ENCODE peak calls at places on chromosomes 12 and 14, in five cellular contexts. U is prostate gland, P is PC-3, T is stomach, O is lung. F is an unnamed sample. For H3K4me1, the result is how much of the 10 kb centered on the place peaks cover.

GRCh38 chr12:113860950-113861349 is 105.2 kb downstream of the RBM19 start:
- DNase-seq in U (no peak), P (no peak), T (no peak), O (no peak), F (no peak)

GRCh38 chr12:8692573-8692972 is 5.2 kb upstream of the RIMKLB start:
- DNase-seq in T (no peak), U (peak), O (no peak), P (no peak), F (peak)

GRCh38 chr14:58919262-58919661 is 269.2 kb upstream of the DAAM1 start:
- DNase-seq in O (no peak), P (no peak), T (no peak), U (no peak), F (no peak)

GRCh38 chr14:96299441-96299840 is 43.4 kb downstream of the BDKRB1 start:
- DNase-seq in U (no peak), P (no peak), O (no peak), T (no peak), F (no peak)

GRCh38 chr14:92944976-92945375 is 22.0 kb downstream of the CHGA start:
- DNase-seq in P (no peak), U (no peak), T (no peak), O (no peak), F (no peak)

GRCh38 chr14:26811756-26812305 is 214.0 kb upstream of the NOVA1 start:
- DNase-seq in P (no peak), U (no peak), T (no peak), O (no peak), F (no peak)

GRCh38 chr12:108236366-108236765 is 102.7 kb downstream of the CMKLR1 start:
- DNase-seq in T (no peak), P (no peak), O (no peak), U (no peak), F (no peak)

GRCh38 chr12:52423661-52424503 is 10.3 kb downstream of the KRT75 start:
- DNase-seq in U (peak), P (peak), T (no peak), O (no peak), F (no peak)

GRCh38 chr12:25107920-25108319 is 87.0 kb downstream of the DNAI7 start:
- DNase-seq in P (no peak), U (no peak), O (no peak), T (no peak), F (no peak)

GRCh38 chr12:131204416-131205311 is 251.0 kb downstream of the ADGRD1 start:
- DNase-seq in U (no peak), P (no peak), T (no peak), O (no peak), F (no peak)

GRCh38 chr14:101878222-101879211 is 85.9 kb upstream of the DYNC1H1 start:
- DNase-seq in U (no peak), P (no peak), O (no peak), T (peak), F (no peak)

GRCh38 chr12:3187846-3188755 is 110.9 kb downstream of the TSPAN9 start:
- DNase-seq in O (no peak), P (no peak), T (peak), U (no peak), F (peak)

GRCh38 chr12:92978607-92979006 is 49.5 kb upstream of the EEA1 start:
- DNase-seq in U (no peak), P (no peak), O (no peak), T (no peak), F (no peak)

GRCh38 chr14:97267509-97267908 is 470.3 kb downstream of the VRK1 start:
- DNase-seq in P (peak), T (no peak), O (no peak), U (no peak), F (no peak)

GRCh38 chr12:118356809-118357326 is 15.8 kb downstream of the TAOK3 start:
- DNase-seq in T (no peak), P (peak), O (no peak), U (no peak), F (no peak)

GRCh38 chr12:18468521-18469075 is 207.3 kb downstream of the PIK3C2G start:
- DNase-seq in O (no peak), P (peak), U (no peak), T (no peak), F (no peak)

GRCh38 chr14:51674294-51675002 is 22.7 kb downstream of the FRMD6 start:
- DNase-seq in T (no peak), O (no peak), P (peak), U (no peak), F (no peak)

GRCh38 chr14:101034986-101035385 is 131.5 kb upstream of the RTL1 start:
- DNase-seq in O (no peak), P (no peak), U (no peak), T (no peak), F (no peak)

GRCh38 chr12:91622981-91623380 is 440.4 kb upstream of the DCN start:
- DNase-seq in U (no peak), T (no peak), P (no peak), O (no peak), F (no peak)

DNA sequence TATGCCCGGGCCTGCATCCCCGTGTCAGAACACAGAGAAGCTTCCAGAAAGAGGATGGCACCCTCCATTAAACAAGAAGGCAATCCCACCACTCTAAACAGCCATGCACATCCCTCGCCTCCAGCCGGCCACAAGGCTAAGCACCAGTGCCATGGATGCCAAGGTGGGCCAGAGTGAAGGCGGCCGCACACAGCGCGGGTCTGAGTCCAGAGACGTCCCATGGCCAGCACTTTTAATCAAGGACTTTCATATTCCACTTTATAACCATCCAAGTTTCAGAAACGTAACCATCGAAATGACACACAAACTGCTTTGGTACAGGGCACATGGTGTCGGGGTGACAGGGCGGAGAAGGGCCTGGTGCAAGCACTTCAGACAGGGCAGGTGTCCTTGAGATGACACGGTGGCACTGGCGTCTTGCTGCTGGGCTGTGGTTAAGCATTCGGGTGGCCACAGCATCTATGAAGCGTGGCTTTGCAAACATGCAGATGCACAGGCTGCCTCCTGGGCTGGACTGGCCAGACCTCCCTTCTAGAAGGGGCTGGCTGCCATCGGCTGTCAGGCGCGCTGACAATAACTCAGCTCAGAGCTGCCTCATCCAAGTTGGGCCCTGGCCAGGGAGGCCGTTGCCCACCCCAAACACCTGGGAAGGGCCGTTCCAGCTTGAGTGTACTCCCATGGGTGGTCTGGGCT is 117.2 kb downstream of the RFLNA start:
- DNase-seq in U (no peak), O (no peak), P (no peak), T (no peak), F (no peak)
- H3K4me1 ChIP-seq in U (under half), O (under half), P (under half), T (under half), F (under half)

GRCh38 chr14:99755068-99755405 is 38.2 kb upstream of the EML1 start:
- DNase-seq in U (no peak), T (no peak), P (peak), O (no peak), F (no peak)
- H3K4me1 ChIP-seq in U (under half), T (half or more), P (half or more), O (under half), F (under half)

DNA sequence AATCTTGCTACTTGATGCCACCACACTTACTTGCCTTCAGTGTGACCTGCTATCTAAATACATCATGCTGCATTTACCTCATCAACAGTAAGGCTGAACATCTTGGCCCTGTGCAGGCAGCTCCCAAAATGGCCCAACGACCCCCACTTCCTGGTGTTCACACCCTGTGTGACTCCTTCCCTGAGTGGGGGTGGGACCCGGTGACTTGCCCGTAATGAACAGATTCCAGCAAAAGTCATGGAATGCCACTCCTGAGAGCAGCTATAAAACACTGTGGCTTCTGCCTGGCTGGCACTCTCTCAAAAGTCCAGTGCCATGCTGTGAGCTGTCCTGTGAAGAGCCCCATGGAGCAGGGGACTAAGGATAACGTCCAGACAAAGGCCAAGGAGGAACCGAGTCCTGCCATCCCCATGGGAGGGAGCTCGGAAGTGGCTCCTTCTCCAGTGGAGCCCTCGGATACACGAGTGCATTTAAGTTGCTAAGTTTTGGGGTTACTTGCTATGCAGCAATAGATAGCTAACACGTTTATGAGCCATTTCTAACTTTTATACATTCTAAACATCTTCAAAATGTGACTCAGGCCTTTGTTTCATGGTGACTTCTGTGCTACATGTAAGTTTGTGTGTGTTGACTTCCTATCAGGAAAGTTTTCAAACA is 33.0 kb downstream of the P2RX2 start:
- DNase-seq in O (no peak), P (no peak), T (no peak), U (no peak), F (no peak)
- H3K4me1 ChIP-seq in O (under half), P (under half), T (under half), U (under half), F (under half)

DNA sequence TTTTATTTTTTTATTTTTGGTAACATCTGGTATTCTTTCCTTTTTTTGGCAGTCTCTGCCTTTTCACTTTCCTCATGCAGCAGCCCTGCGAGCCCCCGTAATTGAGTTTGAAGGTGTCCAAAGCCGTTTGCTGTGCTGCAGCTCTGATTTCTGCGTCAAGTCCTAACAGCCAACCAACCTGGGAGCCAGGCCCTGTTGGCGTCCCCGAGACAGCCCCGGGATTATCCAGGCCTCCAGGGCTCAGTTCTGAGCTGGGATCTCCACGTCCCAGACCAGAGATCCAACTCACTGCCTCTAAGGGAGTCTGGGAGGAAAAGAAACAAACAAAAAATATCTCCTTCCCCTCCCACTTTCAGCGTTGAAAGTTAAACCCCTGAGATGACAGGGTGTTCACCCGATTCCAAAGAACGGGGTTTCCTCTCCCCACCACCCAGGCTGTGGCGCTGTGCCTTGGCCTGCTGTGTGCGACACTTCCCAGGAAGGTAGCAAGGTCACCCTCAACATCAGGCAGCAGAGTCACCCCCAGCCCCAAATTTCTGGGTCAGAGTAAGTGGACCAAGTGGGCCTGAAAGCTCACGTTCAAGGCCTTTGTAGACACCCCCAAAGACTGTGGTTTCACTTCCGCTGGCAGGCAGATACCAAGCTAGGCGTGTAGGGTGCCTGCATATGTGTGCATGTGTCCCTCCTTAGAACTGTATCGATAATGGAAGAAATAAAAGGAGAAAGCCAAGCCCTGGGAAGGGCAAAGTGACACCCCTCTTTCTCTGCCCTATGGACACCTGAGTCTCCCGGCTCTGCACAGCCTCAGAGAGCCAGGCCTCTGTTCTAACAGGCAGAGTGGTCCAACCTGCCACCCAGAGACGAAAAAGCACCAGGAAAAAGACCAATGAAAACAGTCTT is 11.1 kb downstream of the BCL11B start:
- DNase-seq in T (no peak), O (no peak), P (no peak), U (no peak), F (no peak)
- H3K4me1 ChIP-seq in T (under half), O (under half), P (under half), U (under half), F (under half)

F was measured in thyroid gland.